ENCODE peak calls at places on chromosomes 12 and 14, in four cellular contexts. Y is left ventricle myocardium inferior, Z is RWPE2, M is aorta. R is an unnamed sample.

GRCh38 chr12:6277982-6278438 is 32.5 kb upstream of the PLEKHG6 start:
- DNase-seq in M (no peak), Z (no peak), Y (peak; percentile 21), R (no peak)

GRCh38 chr14:75090353-75090752 is 20.9 kb downstream of the ZC2HC1C start:
- DNase-seq in Z (no peak), M (no peak), Y (no peak), R (no peak)

GRCh38 chr12:124498178-124498869 is 69.1 kb downstream of the NCOR2 start:
- DNase-seq in Z (no peak), Y (no peak), M (no peak), R (peak; percentile 83)

GRCh38 chr12:44875954-44876553 is at the start of gene NELL2:
- DNase-seq in M (peak; percentile 41), Y (no peak), Z (no peak), R (no peak)

GRCh38 chr14:58098507-58098906 is 53.5 kb downstream of the ARMH4 start:
- DNase-seq in Y (no peak), M (no peak), Z (no peak), R (no peak)

GRCh38 chr12:61808856-61809255 is 451.3 kb upstream of the USP15 start:
- DNase-seq in M (no peak), Z (no peak), Y (no peak), R (no peak)

GRCh38 chr14:69612014-69612758 is 790 bp downstream of the SUSD6 start:
- DNase-seq in M (peak; percentile 51), Y (peak; percentile 38), Z (no peak), R (no peak)

GRCh38 chr14:24948261-24948847 is 101.6 kb downstream of the STXBP6 start:
- DNase-seq in M (no peak), Y (no peak), Z (no peak), R (no peak)

GRCh38 chr14:101151226-101151929 is 247.9 kb upstream of the RTL1 start:
- DNase-seq in Z (no peak), M (no peak), Y (no peak), R (no peak)

GRCh38 chr14:65077318-65077717 is 25.0 kb downstream of the MAX start:
- DNase-seq in Z (no peak), M (no peak), Y (no peak), R (no peak)

GRCh38 chr12:22101749-22102243 is 55.8 kb downstream of the CMAS start:
- DNase-seq in M (peak; percentile 81), Z (peak; percentile 66), Y (no peak), R (peak; percentile 95)

GRCh38 chr14:103998027-103998426 is 55.7 kb upstream of the RD3L start:
- DNase-seq in Z (no peak), Y (no peak), M (no peak), R (no peak)

DNA sequence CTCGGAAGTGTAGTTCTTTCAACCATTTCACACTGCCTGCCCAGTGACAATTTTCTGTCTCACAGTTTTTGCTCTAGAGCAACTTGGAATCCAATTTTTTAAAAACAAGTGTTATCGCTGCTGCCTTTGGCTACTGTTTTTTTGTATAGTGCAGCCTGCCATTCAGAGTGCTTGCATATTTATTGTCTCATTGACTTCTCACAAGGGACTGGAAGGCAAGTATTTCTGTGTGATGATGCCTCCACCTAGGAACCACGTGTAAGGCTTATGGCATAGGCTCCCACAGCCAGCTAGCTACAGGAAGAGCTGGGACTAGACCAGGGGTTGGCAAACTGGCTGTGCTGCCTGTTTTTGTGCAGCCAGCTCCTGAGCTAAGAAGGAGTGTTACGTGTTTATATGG is 903 bp downstream of the PARPBP start:
- DNase-seq in Z (no peak), Y (no peak), M (no peak), R (no peak)
- H3K4me3 ChIP-seq in Z (peak overlapping the region; percentile 84), Y (peak overlapping the region; percentile 88), M (no peak overlapping the region), R (peak overlapping the region; percentile 92)

DNA sequence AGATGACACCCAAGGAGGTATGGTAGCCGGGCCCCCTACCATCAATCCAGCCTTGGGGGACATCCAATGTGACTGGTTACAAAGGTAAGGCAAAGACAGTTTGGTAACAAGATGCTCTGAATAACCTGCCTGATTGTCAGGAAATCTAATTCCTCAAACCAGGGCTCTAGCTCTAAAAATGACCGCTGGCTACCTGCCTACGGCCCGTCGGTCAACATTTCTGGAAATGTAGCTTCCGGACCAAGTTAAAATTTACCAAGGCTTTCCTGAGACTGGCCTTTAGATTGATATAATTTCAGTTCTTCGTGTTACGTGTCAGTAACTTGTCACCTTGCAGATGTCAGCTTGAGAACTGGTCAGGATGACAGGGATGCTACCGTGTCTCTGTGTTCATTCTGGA is 34.2 kb upstream of the FOXN3 start:
- DNase-seq in Z (no peak), M (no peak), Y (no peak), R (no peak)
- H3K4me3 ChIP-seq in Z (no peak overlapping the region), M (no peak overlapping the region), Y (no peak overlapping the region), R (no peak overlapping the region)

GRCh38 chr14:53943751-53944083 is 12.9 kb downstream of the BMP4 start:
- DNase-seq in Z (no peak), M (no peak), Y (no peak), R (no peak)

GRCh38 chr14:53946404-53947400 is 9.9 kb downstream of the BMP4 start:
- DNase-seq in M (no peak), Y (no peak), Z (no peak), R (peak; percentile 47)

GRCh38 chr14:53947452-53948180 is 9.0 kb downstream of the BMP4 start:
- DNase-seq in Z (no peak), M (no peak), Y (no peak), R (peak; percentile 87)

GRCh38 chr14:53946071-53946403 is 10.6 kb downstream of the BMP4 start:
- DNase-seq in M (no peak), Z (no peak), Y (no peak), R (no peak)

GRCh38 chr14:53942970-53943750 is 13.5 kb downstream of the BMP4 start:
- DNase-seq in M (no peak), Z (no peak), Y (no peak), R (no peak)
- H3K4me3 ChIP-seq in M (no peak overlapping the region), Z (no peak overlapping the region), Y (no peak overlapping the region), R (no peak overlapping the region)

DNA sequence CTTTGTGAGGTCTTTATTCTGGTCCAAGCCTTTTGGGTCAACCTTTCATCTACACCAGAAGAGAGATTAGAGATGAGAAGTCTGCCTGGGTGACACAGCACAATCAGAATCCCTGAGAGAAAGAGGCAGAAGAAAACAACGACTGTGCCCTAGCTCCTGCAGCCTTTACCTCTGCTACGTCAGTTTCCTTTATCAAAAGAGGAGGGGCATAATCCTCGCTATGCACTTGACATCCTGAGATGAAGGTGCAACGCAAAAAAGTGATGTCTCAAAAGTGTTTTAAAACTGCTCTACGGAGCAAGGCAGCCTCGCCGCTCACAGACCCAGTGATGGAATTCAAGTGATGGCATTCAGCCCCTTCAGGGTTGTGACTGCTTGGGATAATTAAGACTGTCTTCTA is 21.7 kb downstream of the ZDHHC22 start:
- DNase-seq in M (no peak), Z (no peak), Y (no peak), R (no peak)
- H3K4me3 ChIP-seq in M (no peak overlapping the region), Z (no peak overlapping the region), Y (no peak overlapping the region), R (no peak overlapping the region)

GRCh38 chr12:49491823-49492222 is 47.0 kb upstream of the KCNH3 start:
- DNase-seq in Z (no peak), Y (no peak), M (no peak), R (no peak)
- H3K4me3 ChIP-seq in Z (no peak overlapping the region), Y (no peak overlapping the region), M (no peak overlapping the region), R (no peak overlapping the region)

DNA sequence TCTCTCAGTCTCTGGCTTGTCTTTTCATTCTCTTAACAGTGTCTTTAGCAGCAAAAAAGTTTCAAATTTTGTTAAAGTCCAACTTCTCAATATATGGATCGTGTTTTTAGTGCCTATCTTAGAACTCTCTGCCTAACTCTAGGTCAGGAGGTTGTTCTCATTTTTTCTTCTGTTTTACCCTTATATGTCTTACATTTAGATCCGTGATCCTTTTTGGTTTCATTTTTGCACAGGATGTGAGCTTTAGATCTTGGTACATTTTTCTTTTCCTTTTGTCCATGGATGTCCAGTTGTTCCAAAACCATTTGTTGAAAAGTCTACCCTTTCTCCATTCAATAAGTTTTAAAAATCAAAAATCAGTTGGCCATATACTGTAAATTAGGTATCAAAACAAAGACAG is 6.8 kb downstream of the VRK1 start:
- DNase-seq in M (no peak), Y (no peak), Z (no peak), R (no peak)
- H3K4me3 ChIP-seq in M (no peak overlapping the region), Y (no peak overlapping the region), Z (no peak overlapping the region), R (no peak overlapping the region)

GRCh38 chr12:110289711-110290078 is 8.6 kb downstream of the ATP2A2 start:
- DNase-seq in Y (no peak), M (no peak), Z (no peak), R (no peak)
- H3K4me3 ChIP-seq in Y (peak overlapping the region; percentile 96), M (no peak overlapping the region), Z (no peak overlapping the region), R (no peak overlapping the region)

GRCh38 chr12:113088971-113089756 is 32.6 kb downstream of the DTX1 start:
- DNase-seq in M (no peak), Z (no peak), Y (no peak), R (no peak)

GRCh38 chr12:113091506-113091905 is 35.0 kb downstream of the DTX1 start:
- DNase-seq in Y (no peak), Z (no peak), M (no peak), R (no peak)

GRCh38 chr12:113090740-113091139 is 34.2 kb downstream of the DTX1 start:
- DNase-seq in Z (no peak), Y (no peak), M (no peak), R (no peak)

GRCh38 chr12:113088037-113088436 is 31.5 kb downstream of the DTX1 start:
- DNase-seq in Y (no peak), Z (no peak), M (no peak), R (no peak)

DNA sequence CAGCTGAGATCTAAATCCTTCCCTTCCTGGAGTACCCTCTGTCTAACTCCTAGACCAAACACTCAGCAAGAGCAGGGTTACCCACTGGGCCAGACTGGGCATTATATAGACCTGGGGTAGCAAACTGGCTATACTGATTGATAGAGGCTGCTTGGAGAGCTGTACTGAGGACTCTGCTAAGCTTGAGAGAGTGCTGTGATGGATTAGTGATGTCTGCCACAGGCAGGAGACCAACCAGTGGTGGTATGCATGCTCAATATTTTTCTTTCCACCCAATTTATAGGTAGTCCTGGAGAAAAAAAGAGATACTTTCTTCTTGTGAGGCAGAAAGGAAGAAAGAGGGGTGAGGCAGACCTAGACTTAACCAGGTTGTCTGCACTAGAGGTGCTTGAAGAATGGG is 33.3 kb downstream of the DTX1 start:
- DNase-seq in Y (no peak), M (no peak), Z (no peak), R (no peak)
- H3K4me3 ChIP-seq in Y (no peak overlapping the region), M (no peak overlapping the region), Z (no peak overlapping the region), R (no peak overlapping the region)

DNA sequence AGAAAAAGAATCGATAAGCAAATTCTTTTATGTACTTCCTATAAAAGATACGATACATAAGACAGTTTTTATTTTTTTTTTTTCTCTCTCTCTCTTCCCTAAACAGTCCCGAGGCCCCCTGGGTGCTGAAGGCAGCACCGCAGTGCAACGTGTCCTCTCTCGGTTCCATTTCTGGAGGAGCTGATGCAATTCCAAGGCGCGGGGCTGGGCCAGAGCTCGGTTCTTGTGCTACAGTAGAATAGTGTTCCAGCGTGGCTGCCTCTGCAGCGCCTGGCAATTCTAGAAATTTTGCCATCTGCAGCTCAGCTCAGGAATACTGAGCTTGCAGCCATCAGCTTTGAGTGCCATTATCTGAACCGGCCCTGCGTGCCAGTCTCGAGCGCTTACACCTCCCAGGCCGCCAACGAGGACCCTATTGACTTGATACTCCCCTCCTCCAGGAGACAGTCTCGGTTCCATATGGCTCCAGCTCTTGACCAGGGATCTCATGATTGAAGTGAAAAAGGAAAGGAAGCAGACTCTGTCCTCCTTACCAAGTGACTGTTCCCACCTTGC is 630 bp downstream of the ALDH1L2 start:
- DNase-seq in Z (no peak), Y (peak; percentile 68), M (peak; percentile 82), R (no peak)
- H3K4me3 ChIP-seq in Z (peak overlapping the region; percentile 36), Y (peak overlapping the region; percentile 71), M (peak overlapping the region; percentile 60), R (peak overlapping the region; percentile 47)